ENCODE peak calls at places on chromosomes 11 and 22, in ten cellular contexts. I is globus pallidus; U is stimulated activated CD8-positive, alpha-beta memory T cell treated with anti-CD3 and anti-CD28 coated beads, Interleukin-15, amount 100 ng/mL, for 1 hour; N is pancreas; V is amygdala; Y is T-helper 9 cell; Z is GM23338; D is HuH-7; F is skeletal muscle cell; G is LHCN-M2. L is an unnamed sample.

GRCh38 chr11:96049426-96049825 is 125.5 kb upstream of the MTMR2 start:
- DNase-seq in I (no peak), U (no peak), N (no peak), V (no peak), Y (no peak), Z (no peak), D (no peak), F (no peak), G (no peak), L (no peak)

GRCh38 chr22:46085831-46086576 is 64.3 kb upstream of the PPARA start:
- DNase-seq in I (no peak), U (no peak), N (peak), V (no peak), Y (no peak), Z (no peak), D (no peak), F (no peak), G (peak), L (no peak)

GRCh38 chr11:113531575-113532451 is 56.6 kb upstream of the DRD2 start:
- DNase-seq in I (no peak), U (no peak), N (no peak), V (no peak), Y (no peak), Z (no peak), D (no peak), F (no peak), G (peak), L (no peak)

GRCh38 chr11:1913271-1914060 is 6.0 kb upstream of the TNNT3 start:
- DNase-seq in I (no peak), U (no peak), N (no peak), V (no peak), Y (no peak), Z (no peak), D (no peak), F (no peak), G (no peak), L (no peak)

GRCh38 chr11:123111465-123111864 is 49.5 kb upstream of the HSPA8 start:
- DNase-seq in I (peak), U (no peak), N (no peak), V (no peak), Y (no peak), Z (peak), D (peak), F (no peak), G (peak), L (no peak)

GRCh38 chr11:46850829-46851380 is 4.8 kb upstream of the CKAP5 start:
- DNase-seq in I (no peak), U (no peak), N (no peak), V (no peak), Y (no peak), Z (peak), D (no peak), F (no peak), G (no peak), L (no peak)

GRCh38 chr22:30238661-30239420 is 7.7 kb downstream of the LIF start:
- DNase-seq in I (no peak), U (no peak), N (no peak), V (no peak), Y (no peak), Z (peak), D (no peak), F (peak), G (peak), L (no peak)

GRCh38 chr11:108286369-108286768 is 63.5 kb downstream of the ATM start:
- DNase-seq in I (no peak), U (no peak), N (no peak), V (no peak), Y (no peak), Z (peak), D (no peak), F (no peak), G (no peak), L (no peak)

GRCh38 chr11:122441702-122442092 is 213.8 kb upstream of the UBASH3B start:
- DNase-seq in I (peak), U (no peak), N (no peak), V (no peak), Y (no peak), Z (peak), D (no peak), F (no peak), G (no peak), L (no peak)